ENCODE peak calls at places on chromosomes 7 and 10, in nine cellular contexts. J is left ventricle myocardium inferior; I is heart left ventricle; R is hepatocyte; F is epithelial cell of prostate; Y is CD8-positive, alpha-beta memory T cell; U is CD4-positive, alpha-beta T cell; E is breast epithelium; K is neural progenitor cell. D is an unnamed sample.

GRCh38 chr7:1767524-1767923 is 97.4 kb downstream of the ELFN1 start:
- DNase-seq in U (no peak), J (no peak), E (no peak), K (peak; percentile 53), Y (no peak), F (no peak), R (no peak), I (no peak), D (no peak)

GRCh38 chr7:5423272-5423843 is at the start of gene TNRC18:
- DNase-seq in Y (no peak), U (no peak), K (no peak), J (peak; percentile 62), E (peak; percentile 52), R (no peak), I (peak; percentile 66), F (no peak), D (no peak)

GRCh38 chr7:47670738-47671137 is 88.8 kb upstream of the TNS3 start:
- DNase-seq in R (no peak), E (no peak), I (no peak), F (no peak), K (no peak), Y (no peak), J (no peak), U (no peak), D (no peak)

GRCh38 chr7:108716783-108717182 is 147.1 kb downstream of the DNAJB9 start:
- DNase-seq in I (no peak), E (no peak), Y (no peak), K (no peak), F (no peak), R (no peak), U (no peak), J (no peak), D (no peak)

GRCh38 chr7:129848436-129848835 is 104.3 kb downstream of the UBE2H start:
- DNase-seq in Y (no peak), R (no peak), J (no peak), U (no peak), F (no peak), K (no peak), I (no peak), E (no peak), D (no peak)

GRCh38 chr7:88203401-88203800 is 16.4 kb downstream of the SRI start:
- DNase-seq in F (no peak), U (no peak), Y (no peak), R (no peak), I (no peak), K (no peak), J (no peak), E (no peak), D (no peak)

GRCh38 chr10:133195611-133196010 is 34.4 kb upstream of the UTF1 start:
- DNase-seq in F (no peak), U (no peak), Y (no peak), K (no peak), J (no peak), E (no peak), R (no peak), I (no peak), D (no peak)

GRCh38 chr7:87877641-87878040 is 1.3 kb downstream of the DBF4 start:
- DNase-seq in Y (no peak), R (no peak), J (no peak), F (no peak), U (no peak), I (no peak), E (no peak), K (no peak), D (no peak)

GRCh38 chr10:6135039-6135438 is 46.2 kb downstream of the RBM17 start:
- DNase-seq in R (no peak), I (no peak), Y (no peak), J (no peak), U (no peak), E (no peak), F (no peak), K (no peak), D (no peak)

GRCh38 chr7:91957236-91957635 is 16.6 kb downstream of the AKAP9 start:
- DNase-seq in R (no peak), K (no peak), F (no peak), Y (no peak), J (no peak), I (no peak), U (no peak), E (no peak), D (no peak)

GRCh38 chr7:42843209-42843800 is 68.6 kb downstream of the C7orf25 start:
- DNase-seq in Y (no peak), F (no peak), R (peak; percentile 71), J (peak; percentile 20), I (peak; percentile 42), E (no peak), K (peak; percentile 78), U (no peak), D (peak; percentile 53)

GRCh38 chr10:4372601-4373000 is 453.4 kb upstream of the AKR1E2 start:
- DNase-seq in E (no peak), U (no peak), J (no peak), F (no peak), K (no peak), R (peak; percentile 31), Y (no peak), I (no peak), D (no peak)

GRCh38 chr7:126605553-126605952 is 647.2 kb downstream of the GRM8 start:
- DNase-seq in I (no peak), U (no peak), E (no peak), R (no peak), F (no peak), J (no peak), Y (no peak), K (no peak), D (no peak)

GRCh38 chr7:134639683-134640279 is 6.9 kb upstream of the BPGM start:
- DNase-seq in F (no peak), Y (no peak), I (no peak), K (no peak), E (no peak), J (no peak), R (no peak), U (no peak), D (no peak)

GRCh38 chr7:2369139-2369538 is 14.5 kb downstream of the EIF3B start:
- DNase-seq in I (no peak), R (no peak), Y (no peak), U (no peak), K (no peak), F (no peak), E (no peak), J (no peak), D (no peak)

GRCh38 chr7:514651-515598 is 4.7 kb downstream of the PDGFA start:
- DNase-seq in I (peak; percentile 60), J (no peak), U (no peak), F (no peak), K (peak; percentile 77), R (no peak), E (no peak), Y (no peak), D (peak; percentile 84)

GRCh38 chr7:130392456-130392860 is 12.2 kb downstream of the CPA1 start:
- DNase-seq in K (no peak), E (no peak), F (no peak), J (no peak), R (peak; percentile 34), Y (no peak), U (no peak), I (no peak), D (no peak)

GRCh38 chr10:132849546-132850031 is 63.6 kb upstream of the NKX6-2 start:
- DNase-seq in U (no peak), J (no peak), Y (no peak), E (no peak), F (no peak), R (no peak), I (no peak), K (no peak), D (no peak)

GRCh38 chr7:44973610-44974401 is 5.0 kb downstream of the MYO1G start:
- DNase-seq in F (no peak), E (no peak), Y (peak; percentile 45), R (peak; percentile 76), I (peak; percentile 54), K (peak; percentile 55), J (peak; percentile 55), U (peak; percentile 65), D (no peak)

GRCh38 chr7:28411876-28412662 is at the start of gene CREB5:
- DNase-seq in F (no peak), J (no peak), Y (no peak), I (no peak), R (peak; percentile 42), E (no peak), U (no peak), K (peak; percentile 72), D (no peak)

GRCh38 chr7:111750168-111750715 is 187.9 kb upstream of the IMMP2L start:
- DNase-seq in J (no peak), E (no peak), R (peak; percentile 15), I (no peak), U (no peak), K (no peak), F (no peak), Y (no peak), D (no peak)

GRCh38 chr7:102990642-102991041 is 77.8 kb downstream of the LRRC17 start:
- DNase-seq in F (no peak), E (no peak), Y (no peak), I (no peak), R (no peak), J (no peak), K (no peak), U (no peak), D (no peak)
- H3K27ac ChIP-seq in F (peak overlapping the region; percentile 79), E (no peak overlapping the region), Y (no peak overlapping the region), I (no peak overlapping the region), R (no peak overlapping the region), J (no peak overlapping the region), K (no peak overlapping the region), U (no peak overlapping the region), D (peak overlapping the region; percentile 66)

GRCh38 chr10:128046156-128046933 is 79.9 kb downstream of the MKI67 start:
- DNase-seq in E (no peak), F (no peak), Y (no peak), U (no peak), K (no peak), J (no peak), I (peak; percentile 28), R (no peak), D (no peak)
- H3K27ac ChIP-seq in E (peak overlapping the region; percentile 92), F (no peak overlapping the region), Y (peak overlapping the region; percentile 95), U (peak overlapping the region; percentile 70), K (no peak overlapping the region), J (no peak overlapping the region), I (peak overlapping the region; percentile 24), R (no peak overlapping the region), D (peak overlapping the region; percentile 95)

DNA sequence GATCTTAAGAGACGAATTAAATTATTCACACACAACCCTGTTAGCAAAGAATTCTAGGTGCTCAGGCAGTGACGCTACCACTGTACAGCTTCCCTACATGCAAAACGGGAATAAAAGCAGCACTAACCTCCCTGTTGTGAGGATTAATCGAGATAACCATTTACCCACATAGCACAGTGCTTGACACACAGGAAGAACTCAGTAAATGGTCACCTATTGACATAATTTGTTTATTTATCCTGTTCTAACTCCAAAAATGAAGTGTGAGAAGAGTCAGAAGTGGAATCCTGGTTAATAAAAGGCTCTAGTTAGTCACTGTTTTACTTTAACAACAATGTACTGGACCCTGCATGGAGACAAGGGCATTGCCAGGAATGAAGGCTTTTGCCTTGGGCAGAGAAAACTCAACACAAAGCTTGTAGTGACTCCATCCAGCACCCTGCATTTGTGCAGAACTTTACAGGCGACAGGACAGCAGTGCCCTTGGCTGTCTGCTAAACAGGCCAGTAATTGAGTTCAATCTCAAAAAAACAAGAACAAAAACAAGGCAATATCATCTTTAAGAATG is 103.8 kb downstream of the SORBS1 start:
- DNase-seq in U (no peak), R (no peak), J (no peak), I (no peak), K (no peak), F (no peak), Y (no peak), E (no peak), D (no peak)
- H3K27ac ChIP-seq in U (no peak overlapping the region), R (peak overlapping the region; percentile 74), J (peak overlapping the region; percentile 92), I (peak overlapping the region; percentile 66), K (no peak overlapping the region), F (no peak overlapping the region), Y (no peak overlapping the region), E (peak overlapping the region; percentile 57), D (no peak overlapping the region)

GRCh38 chr10:122474145-122474739 is 12.9 kb downstream of the HTRA1 start:
- DNase-seq in R (no peak), K (no peak), J (no peak), Y (no peak), E (no peak), U (no peak), I (peak; percentile 55), F (no peak), D (no peak)
- H3K27ac ChIP-seq in R (no peak overlapping the region), K (no peak overlapping the region), J (peak overlapping the region; percentile 74), Y (no peak overlapping the region), E (peak overlapping the region; percentile 68), U (no peak overlapping the region), I (peak overlapping the region; percentile 83), F (no peak overlapping the region), D (peak overlapping the region; percentile 75)